ENCODE peak calls at places on chromosome X, in seven cellular contexts. P is endothelial cell of umbilical vein; B is iPS DF 6.9; A is CD8-positive, alpha-beta memory T cell; O is naive thymus-derived CD4-positive, alpha-beta T cell; Q is breast epithelium; S is GM23248. Y is an unnamed sample. For H3K4me1, the result is how much of the 10 kb centered on the place peaks cover.

GRCh38 chrX:41003501-41004286 is 81.6 kb upstream of the USP9X start:
- DNase-seq in P (no peak), B (no peak), A (no peak), O (no peak), Q (no peak), S (no peak), Y (no peak)

GRCh38 chrX:39613997-39614679 is 483.6 kb downstream of the BCOR start:
- DNase-seq in P (no peak), B (peak), A (no peak), O (no peak), Q (no peak), S (no peak), Y (no peak)

GRCh38 chrX:84907324-84907946 is 96.2 kb upstream of the APOOL start:
- DNase-seq in P (peak), B (no peak), A (no peak), O (no peak), Q (no peak), S (peak), Y (peak)

GRCh38 chrX:155888139-155888538 is 7.0 kb downstream of the VAMP7 start:
- DNase-seq in P (peak), B (no peak), A (no peak), O (no peak), Q (no peak), S (peak), Y (peak)

GRCh38 chrX:39821011-39821708 is 276.6 kb downstream of the BCOR start:
- DNase-seq in P (peak), B (no peak), A (no peak), O (no peak), Q (no peak), S (peak), Y (peak)

GRCh38 chrX:154593201-154593600 is 8.3 kb downstream of the CTAG1A start:
- DNase-seq in P (no peak), B (no peak), A (no peak), O (no peak), Q (no peak), S (no peak), Y (no peak)

GRCh38 chrX:106931831-106932491 is 11.8 kb downstream of the CLDN2 start:
- DNase-seq in P (no peak), B (no peak), A (no peak), O (no peak), Q (no peak), S (no peak), Y (no peak)

GRCh38 chrX:120205816-120206753 is 44.5 kb upstream of the ZBTB33 start:
- DNase-seq in P (no peak), B (no peak), A (no peak), O (no peak), Q (no peak), S (no peak), Y (no peak)

GRCh38 chrX:155997436-155997835 is at the start of gene IL9R:
- DNase-seq in P (no peak), B (no peak), A (peak), O (no peak), Q (no peak), S (no peak), Y (no peak)

GRCh38 chrX:10356979-10357378 is 200.2 kb downstream of the CLCN4 start:
- DNase-seq in P (no peak), B (no peak), A (no peak), O (no peak), Q (no peak), S (peak), Y (no peak)

GRCh38 chrX:132837126-132837525 is 121.3 kb downstream of the HS6ST2 start:
- DNase-seq in P (peak), B (no peak), A (no peak), O (no peak), Q (no peak), S (peak), Y (no peak)

GRCh38 chrX:96985046-96985445 is 101.3 kb downstream of the RPA4 start:
- DNase-seq in P (no peak), B (no peak), A (no peak), O (no peak), Q (no peak), S (peak), Y (peak)

GRCh38 chrX:8668797-8669196 is 63.1 kb downstream of the ANOS1 start:
- DNase-seq in P (peak), B (no peak), A (no peak), O (no peak), Q (no peak), S (no peak), Y (no peak)

GRCh38 chrX:25640276-25640675 is 497.9 kb upstream of the MAGEB18 start:
- DNase-seq in P (peak), B (no peak), A (no peak), O (no peak), Q (no peak), S (no peak), Y (no peak)

GRCh38 chrX:112837531-112837930 is 3.1 kb downstream of the AMOT start:
- DNase-seq in P (no peak), B (no peak), A (no peak), O (no peak), Q (no peak), S (no peak), Y (no peak)

DNA sequence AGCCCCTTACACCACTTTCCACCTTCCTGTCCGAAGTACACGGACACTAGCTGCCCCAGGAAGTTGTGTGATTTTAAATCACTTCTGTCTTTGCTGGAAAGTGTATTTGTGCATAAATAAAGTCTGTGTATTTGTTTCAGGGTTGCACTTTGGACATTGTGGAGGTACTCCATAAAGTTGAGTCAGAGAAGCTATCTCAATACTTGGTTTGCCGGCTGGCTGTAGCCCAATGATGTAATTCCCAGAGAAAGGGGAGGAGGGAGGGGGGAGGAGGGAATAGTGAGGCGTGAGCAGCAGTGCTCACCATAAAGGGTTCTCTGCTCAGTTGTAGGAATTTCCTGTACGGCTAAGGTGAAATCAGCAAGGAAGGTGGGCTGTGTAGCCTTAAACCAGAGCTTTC is 7.5 kb downstream of the APEX2 start:
- DNase-seq in P (peak), B (no peak), A (no peak), O (no peak), Q (no peak), S (peak), Y (peak)
- H3K4me1 ChIP-seq in P (under half), B (under half), A (under half), O (under half), Q (under half), S (under half), Y (under half)

DNA sequence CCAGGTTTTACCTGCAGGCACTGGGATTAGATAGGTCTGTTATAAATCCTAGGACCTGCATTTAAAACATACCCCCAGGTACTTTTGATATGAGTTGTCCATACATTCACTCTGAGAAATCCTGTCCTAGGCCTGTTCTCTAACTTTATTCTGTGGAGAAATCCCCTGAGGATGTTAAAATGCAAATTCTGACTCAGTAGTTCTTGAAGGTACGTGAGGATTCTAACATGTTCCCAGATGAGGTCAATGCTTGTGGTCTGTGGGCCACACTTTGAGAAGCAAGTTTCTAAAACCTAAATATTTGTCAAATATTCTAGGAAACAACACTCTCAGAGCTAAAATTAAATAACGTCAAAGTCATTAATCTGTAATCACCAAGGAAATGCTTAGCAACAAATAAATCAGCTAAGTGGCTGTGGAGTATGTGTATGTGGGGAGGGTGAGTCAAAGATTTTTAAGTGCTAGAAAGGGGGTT is 101.3 kb upstream of the MAGEB16 start:
- DNase-seq in P (no peak), B (no peak), A (no peak), O (no peak), Q (no peak), S (no peak), Y (no peak)
- H3K4me3 ChIP-seq in P (no peak), B (no peak), A (no peak), O (no peak), Q (no peak), S (no peak), Y (no peak)

DNA sequence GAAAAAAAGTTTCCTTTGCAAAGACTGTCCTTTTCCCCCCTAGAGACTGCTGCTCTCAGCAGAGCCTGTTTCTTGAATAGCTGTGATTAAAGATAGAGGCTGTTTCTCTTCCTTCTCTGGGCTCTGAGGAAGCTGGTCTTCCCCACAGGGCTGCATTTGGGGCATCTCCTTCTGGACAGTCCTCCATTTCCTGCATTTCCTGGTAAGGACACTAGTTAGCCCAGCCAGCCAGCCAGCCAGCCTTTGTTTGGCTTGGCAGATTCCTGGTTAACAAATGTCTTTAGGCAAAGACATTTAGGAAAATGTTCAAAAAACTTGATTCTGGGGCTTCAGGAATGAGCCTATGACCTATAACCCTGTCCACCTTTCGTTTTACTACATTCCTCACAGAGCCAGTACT is 34.0 kb upstream of the PLAC1 start:
- DNase-seq in P (no peak), B (no peak), A (no peak), O (no peak), Q (no peak), S (no peak), Y (no peak)
- H3K4me1 ChIP-seq in P (under half), B (under half), A (under half), O (under half), Q (under half), S (half or more), Y (under half)

GRCh38 chrX:27882695-27883094 is 74.9 kb downstream of the MAGEB10 start:
- DNase-seq in P (no peak), B (no peak), A (no peak), O (no peak), Q (no peak), S (no peak), Y (no peak)

GRCh38 chrX:27883468-27884092 is 75.8 kb downstream of the MAGEB10 start:
- DNase-seq in P (no peak), B (no peak), A (no peak), O (no peak), Q (no peak), S (no peak), Y (no peak)

GRCh38 chrX:27884654-27885053 is 76.9 kb downstream of the MAGEB10 start:
- DNase-seq in P (no peak), B (no peak), A (no peak), O (no peak), Q (no peak), S (no peak), Y (no peak)

GRCh38 chrX:27878862-27879261 is 71.1 kb downstream of the MAGEB10 start:
- DNase-seq in P (no peak), B (no peak), A (no peak), O (no peak), Q (no peak), S (no peak), Y (no peak)
- H3K4me3 ChIP-seq in P (no peak), B (no peak), A (no peak), O (no peak), Q (no peak), S (no peak), Y (no peak)

GRCh38 chrX:23344904-23345271 is 10.2 kb downstream of the PTCHD1 start:
- DNase-seq in P (no peak), B (no peak), A (no peak), O (no peak), Q (no peak), S (no peak), Y (no peak)
- H3K4me1 ChIP-seq in P (under half), B (under half), A (under half), O (under half), Q (under half), S (under half), Y (under half)

GRCh38 chrX:2828404-2829065 is at the start of gene GYG2:
- DNase-seq in P (no peak), B (no peak), A (no peak), O (no peak), Q (no peak), S (peak), Y (peak)
- H3K4me3 ChIP-seq in P (no peak), B (peak), A (no peak), O (no peak), Q (peak), S (peak), Y (peak)

DNA sequence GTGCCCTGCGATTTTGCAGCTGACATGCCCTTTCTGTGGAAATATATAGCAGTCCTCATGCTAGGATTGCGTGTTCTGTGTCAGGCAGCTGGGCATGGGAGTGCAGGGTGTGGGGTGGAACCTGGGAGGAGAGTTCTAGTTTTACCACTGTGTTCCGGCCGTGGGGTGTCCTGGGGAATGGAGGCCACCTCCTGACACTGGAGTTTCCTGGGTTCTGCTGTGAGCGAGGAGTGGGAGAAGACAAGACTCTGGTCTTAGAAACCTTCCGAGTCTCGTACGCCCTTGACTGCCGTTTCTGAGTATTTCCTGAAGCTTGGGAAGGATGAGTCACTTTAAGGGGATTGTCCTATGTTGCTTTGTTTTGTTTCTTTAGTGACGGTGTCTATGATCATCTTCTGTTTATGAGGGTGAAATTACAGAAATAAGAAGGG is 19.0 kb downstream of the CD99 start:
- DNase-seq in P (peak), B (no peak), A (no peak), O (no peak), Q (no peak), S (peak), Y (peak)
- H3K4me1 ChIP-seq in P (under half), B (under half), A (half or more), O (half or more), Q (under half), S (under half), Y (under half)

GRCh38 chrX:21758488-21758887 is 572 bp upstream of the SMPX start:
- DNase-seq in P (no peak), B (no peak), A (no peak), O (no peak), Q (no peak), S (no peak), Y (no peak)

GRCh38 chrX:21757960-21758359 is at the start of gene SMPX:
- DNase-seq in P (no peak), B (no peak), A (no peak), O (no peak), Q (no peak), S (no peak), Y (no peak)

GRCh38 chrX:21756785-21757529 is 959 bp downstream of the SMPX start:
- DNase-seq in P (no peak), B (no peak), A (no peak), O (no peak), Q (no peak), S (no peak), Y (no peak)
- H3K4me3 ChIP-seq in P (no peak), B (no peak), A (no peak), O (no peak), Q (no peak), S (no peak), Y (no peak)

Y was measured in adipocyte.